ENCODE peak calls at places on chromosome 10, in four cellular contexts. Y is K562, Q is HepG2, B is GM12878. O is an unnamed sample.
A peak's percentile ranks its signal among the peaks of the same experiment; 100 is the strongest.

GRCh38 chr10:101301111-101301731 is 52.7 kb upstream of the BTRC start:
- DNase-seq in Y (peak; percentile 62), Q (peak; percentile 51), B (no peak), O (peak; percentile 70)

GRCh38 chr10:43218206-43218950 is 48.5 kb downstream of the RASGEF1A start:
- DNase-seq in Y (no peak), Q (no peak), B (no peak), O (no peak)

GRCh38 chr10:127017406-127018297 is 112.4 kb downstream of the DOCK1 start:
- DNase-seq in Y (no peak), Q (no peak), B (no peak), O (no peak)

GRCh38 chr10:62268399-62269076 is at the start of gene RTKN2:
- DNase-seq in Y (peak; percentile 64), Q (peak; percentile 90), B (no peak), O (peak; percentile 93)

GRCh38 chr10:51445587-51445986 is 253.8 kb downstream of the CSTF2T start:
- DNase-seq in Y (no peak), Q (no peak), B (no peak), O (no peak)

GRCh38 chr10:1243486-1244182 is 187.4 kb downstream of the WDR37 start:
- DNase-seq in Y (peak; percentile 66), Q (no peak), B (no peak), O (peak; percentile 62)

GRCh38 chr10:130897815-130898214 is 413.7 kb downstream of the TCERG1L start:
- DNase-seq in Y (no peak), Q (no peak), B (no peak), O (no peak)

GRCh38 chr10:116880716-116881440 is 31.6 kb downstream of the ENO4 start:
- DNase-seq in Y (no peak), Q (no peak), B (no peak), O (no peak)

GRCh38 chr10:129056734-129057689 is 410.0 kb upstream of the MGMT start:
- DNase-seq in Y (no peak), Q (no peak), B (peak; percentile 7), O (no peak)

GRCh38 chr10:70752571-70752970 is 32.6 kb downstream of the TBATA start:
- DNase-seq in Y (no peak), Q (no peak), B (no peak), O (no peak)

GRCh38 chr10:85580585-85580984 is 786.0 kb downstream of the GRID1 start:
- DNase-seq in Y (no peak), Q (no peak), B (no peak), O (no peak)

GRCh38 chr10:75347211-75347610 is 54.4 kb downstream of the ZNF503 start:
- DNase-seq in Y (no peak), Q (no peak), B (no peak), O (no peak)

GRCh38 chr10:100007239-100008141 is 2.3 kb downstream of the DNMBP start:
- DNase-seq in Y (no peak), Q (no peak), B (no peak), O (no peak)

GRCh38 chr10:100008142-100008522 is 1.6 kb downstream of the DNMBP start:
- DNase-seq in Y (peak; percentile 13), Q (no peak), B (no peak), O (no peak)

GRCh38 chr10:100009793-100010676 is at the start of gene DNMBP:
- DNase-seq in Y (peak; percentile 92), Q (peak; percentile 61), B (no peak), O (peak; percentile 92)

GRCh38 chr10:100009283-100009792 is 409 bp downstream of the DNMBP start:
- DNase-seq in Y (peak; percentile 11), Q (peak; percentile 18), B (no peak), O (no peak)

DNA sequence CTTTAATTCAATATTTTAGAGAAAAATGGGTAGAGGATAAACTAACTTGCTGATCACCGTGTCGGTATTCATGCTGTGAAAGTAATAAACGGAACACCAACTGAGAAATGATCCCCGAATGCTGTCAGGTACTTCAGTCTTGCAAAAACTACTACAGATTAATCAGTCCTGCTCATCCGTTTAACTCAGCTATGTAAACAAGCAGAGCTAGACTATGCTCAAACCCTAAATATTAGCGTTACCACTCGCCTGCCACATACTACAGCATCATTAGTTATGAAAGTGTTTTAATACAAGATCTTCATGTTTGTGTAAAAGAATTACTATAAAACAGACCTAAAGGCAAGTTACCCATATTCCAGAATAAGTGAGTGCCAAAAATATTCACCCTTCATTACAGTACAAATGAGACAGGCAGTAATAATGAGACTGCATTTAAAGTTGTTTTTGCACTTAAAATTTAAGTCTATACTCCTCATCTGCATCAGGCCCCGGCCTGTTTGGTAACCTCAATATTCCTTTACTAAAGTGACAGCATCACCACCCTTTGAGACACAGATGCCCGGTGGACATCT is 952 bp downstream of the DNMBP start:
- DNase-seq in Y (no peak), Q (no peak), B (no peak), O (no peak)
- TF ChIP-seq CBX5 in Y (no peak), Q (no peak), B (no peak), O (no peak)

GRCh38 chr10:84077728-84078127 is 61.6 kb upstream of the GHITM start:
- DNase-seq in Y (no peak), Q (no peak), B (no peak), O (no peak)

GRCh38 chr10:84076047-84076388 is 63.3 kb upstream of the GHITM start:
- DNase-seq in Y (no peak), Q (no peak), B (no peak), O (no peak)

GRCh38 chr10:84078771-84079170 is 60.5 kb upstream of the GHITM start:
- DNase-seq in Y (no peak), Q (no peak), B (no peak), O (no peak)

GRCh38 chr10:84075226-84076046 is 63.9 kb upstream of the GHITM start:
- DNase-seq in Y (no peak), Q (no peak), B (no peak), O (no peak)

GRCh38 chr10:84076540-84077195 is 62.6 kb upstream of the GHITM start:
- DNase-seq in Y (peak; percentile 54), Q (peak; percentile 19), B (no peak), O (no peak)
- TF ChIP-seq CBX5 in Y (no peak), Q (no peak), B (no peak), O (no peak)

DNA sequence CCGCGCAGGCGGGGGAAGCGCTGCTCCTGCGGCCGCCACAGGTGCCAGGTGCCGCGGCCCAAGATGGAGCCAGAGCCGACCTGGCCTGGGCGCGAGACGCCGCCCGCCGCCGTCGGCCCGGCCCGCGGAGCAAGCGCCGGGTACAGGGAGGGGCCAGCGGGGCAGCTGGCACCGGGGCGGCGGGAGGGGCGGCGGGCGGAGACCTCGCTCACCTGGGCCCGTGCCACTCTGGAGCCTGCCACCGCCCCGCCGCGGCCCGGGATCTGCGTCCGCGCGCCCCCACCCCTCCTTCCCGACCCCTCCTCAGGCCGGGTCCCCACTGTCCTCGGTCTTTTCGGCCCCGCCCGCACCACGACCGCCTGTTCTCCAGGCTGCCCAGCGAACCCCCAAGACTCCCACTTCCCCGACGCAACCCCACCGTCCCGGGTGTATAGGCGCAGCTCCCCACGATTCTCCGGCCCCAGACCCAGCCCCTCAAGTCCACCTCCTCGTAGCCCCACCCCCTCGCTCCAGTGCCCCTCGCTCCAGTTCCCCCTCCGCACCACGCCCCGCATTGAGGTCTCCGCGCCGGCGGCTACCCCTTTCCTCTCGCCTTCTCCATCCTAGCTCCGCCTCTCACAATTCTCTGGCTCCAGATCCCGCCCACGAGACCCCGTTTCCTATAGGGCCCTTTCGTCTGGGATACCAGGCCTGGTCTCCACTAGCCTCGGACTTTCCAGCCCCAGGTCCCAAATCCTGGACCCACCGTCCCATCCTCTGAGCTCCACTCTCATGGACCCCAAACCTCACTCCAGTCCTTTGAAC is at the start of gene GPRIN2:
- DNase-seq in Y (no peak), Q (no peak), B (no peak), O (peak; percentile 67)
- TF ChIP-seq CBX5 in Y (no peak), Q (no peak), B (no peak), O (no peak)

DNA sequence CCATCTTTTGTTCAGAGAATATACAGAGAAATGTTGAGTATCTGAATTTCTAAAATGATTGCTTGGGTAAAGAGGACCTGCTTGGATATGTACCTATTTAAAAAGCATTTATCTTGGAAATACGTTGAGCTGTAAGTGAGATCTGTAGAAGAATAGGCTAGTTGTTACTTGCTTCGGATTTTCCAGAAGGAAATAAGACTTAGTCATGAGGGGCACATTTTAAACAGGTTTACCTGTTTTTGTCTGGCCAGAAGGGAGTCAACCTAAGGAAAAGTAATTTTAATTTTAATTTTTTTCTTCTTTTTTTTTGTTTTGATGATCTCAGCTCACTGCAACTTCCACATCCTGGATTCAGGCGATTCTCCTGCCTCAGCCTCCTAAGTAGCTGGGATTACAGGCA is 136.4 kb downstream of the PLXDC2 start:
- DNase-seq in Y (no peak), Q (no peak), B (no peak), O (no peak)
- TF ChIP-seq CBX5 in Y (no peak), Q (no peak), B (no peak), O (no peak)

GRCh38 chr10:16884485-16884884 is 67.3 kb upstream of the RSU1 start:
- DNase-seq in Y (no peak), Q (no peak), B (no peak), O (no peak)

GRCh38 chr10:16891375-16892313 is 74.4 kb upstream of the RSU1 start:
- DNase-seq in Y (peak; percentile 63), Q (peak; percentile 30), B (no peak), O (peak; percentile 63)

GRCh38 chr10:16890691-16891090 is 73.5 kb upstream of the RSU1 start:
- DNase-seq in Y (no peak), Q (no peak), B (no peak), O (no peak)

GRCh38 chr10:16886032-16886431 is 68.8 kb upstream of the RSU1 start:
- DNase-seq in Y (no peak), Q (no peak), B (no peak), O (no peak)

DNA sequence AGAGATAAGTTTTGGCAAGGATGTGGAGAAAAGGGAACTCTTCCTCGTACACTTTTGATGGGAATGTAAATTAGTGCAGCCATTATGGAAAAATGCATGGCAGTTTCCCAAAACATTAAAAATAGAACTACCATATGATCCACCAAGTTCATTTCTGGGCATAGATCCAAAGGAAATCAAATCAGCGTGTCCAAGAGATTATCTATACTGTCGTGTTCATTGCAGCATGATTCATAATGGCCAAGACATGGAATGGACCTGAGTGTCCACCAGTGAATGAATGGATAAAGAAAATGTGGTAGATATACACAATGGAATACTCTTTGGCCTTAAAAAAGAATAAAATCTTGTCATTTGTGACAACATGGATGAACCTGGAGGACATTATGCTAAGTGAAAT is 70.3 kb upstream of the RSU1 start:
- DNase-seq in Y (no peak), Q (no peak), B (no peak), O (no peak)
- TF ChIP-seq CBX5 in Y (no peak), Q (no peak), B (no peak), O (no peak)

GRCh38 chr10:132912685-132913558 is 29.4 kb downstream of the CFAP46 start:
- DNase-seq in Y (no peak), Q (no peak), B (no peak), O (peak; percentile 80)

GRCh38 chr10:132912225-132912684 is 30.1 kb downstream of the CFAP46 start:
- DNase-seq in Y (no peak), Q (no peak), B (no peak), O (no peak)

GRCh38 chr10:132910901-132911711 is 31.3 kb downstream of the CFAP46 start:
- DNase-seq in Y (no peak), Q (no peak), B (no peak), O (no peak)

GRCh38 chr10:132910186-132910880 is 32.0 kb downstream of the CFAP46 start:
- DNase-seq in Y (no peak), Q (no peak), B (no peak), O (no peak)

DNA sequence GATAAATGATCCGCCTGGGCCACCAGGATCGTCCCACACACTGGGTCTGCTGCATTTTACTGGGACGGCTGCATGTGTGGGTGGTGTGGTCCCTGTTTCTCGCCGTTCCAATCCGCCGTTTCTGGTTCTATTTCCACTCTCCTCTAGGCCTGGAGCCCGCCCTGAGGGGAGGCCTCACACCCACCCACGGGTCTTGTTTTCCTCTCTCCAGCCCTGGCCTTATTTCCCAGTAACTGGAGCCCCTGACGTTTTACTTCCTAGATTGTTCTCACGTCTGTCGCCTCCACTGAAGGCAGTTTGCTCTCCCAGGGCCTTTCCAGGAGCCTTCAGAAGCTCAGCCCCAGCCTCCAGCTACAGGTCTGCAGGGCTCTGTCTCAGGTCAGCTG is 30.7 kb downstream of the CFAP46 start:
- DNase-seq in Y (no peak), Q (no peak), B (no peak), O (no peak)
- TF ChIP-seq CBX5 in Y (no peak), Q (no peak), B (no peak), O (no peak)

O was measured in H1.